ENCODE peak calls at places on chromosomes 2 and 18, in ten cellular contexts. One of them, this sample, is unnamed.

GRCh38 chr2:101644842-101645383 is 52.6 kb upstream of the MAP4K4 start:
- DNase-seq in cardiac muscle cell: no peak
- DNase-seq in SK-N-SH: no peak
- DNase-seq in body of pancreas: no peak
- DNase-seq in CD8-positive, alpha-beta T cell: no peak
- DNase-seq in BE2C: no peak
- DNase-seq in adrenal gland: no peak
- DNase-seq in mucosa of descending colon: no peak
- DNase-seq in PC-3: no peak
- DNase-seq in hepatocyte: no peak
- DNase-seq in this sample: no peak

GRCh38 chr2:39737661-39738060 is 41.4 kb downstream of the THUMPD2 start:
- DNase-seq in cardiac muscle cell: no peak
- DNase-seq in SK-N-SH: no peak
- DNase-seq in body of pancreas: no peak
- DNase-seq in CD8-positive, alpha-beta T cell: no peak
- DNase-seq in BE2C: no peak
- DNase-seq in adrenal gland: no peak
- DNase-seq in mucosa of descending colon: no peak
- DNase-seq in PC-3: peak; percentile 39
- DNase-seq in hepatocyte: peak; percentile 56
- DNase-seq in this sample: no peak

GRCh38 chr2:105636109-105636740 is 108.5 kb upstream of the NCK2 start:
- DNase-seq in cardiac muscle cell: no peak
- DNase-seq in SK-N-SH: no peak
- DNase-seq in body of pancreas: no peak
- DNase-seq in CD8-positive, alpha-beta T cell: no peak
- DNase-seq in BE2C: no peak
- DNase-seq in adrenal gland: no peak
- DNase-seq in mucosa of descending colon: no peak
- DNase-seq in PC-3: no peak
- DNase-seq in hepatocyte: no peak
- DNase-seq in this sample: no peak

GRCh38 chr2:152284398-152284797 is 50.6 kb upstream of the FMNL2 start:
- DNase-seq in cardiac muscle cell: peak; percentile 10
- DNase-seq in SK-N-SH: no peak
- DNase-seq in body of pancreas: no peak
- DNase-seq in CD8-positive, alpha-beta T cell: no peak
- DNase-seq in BE2C: no peak
- DNase-seq in adrenal gland: no peak
- DNase-seq in mucosa of descending colon: no peak
- DNase-seq in PC-3: no peak
- DNase-seq in hepatocyte: no peak
- DNase-seq in this sample: no peak

GRCh38 chr2:84486436-84487115 is 27.5 kb upstream of the SUCLG1 start:
- DNase-seq in cardiac muscle cell: no peak
- DNase-seq in SK-N-SH: no peak
- DNase-seq in body of pancreas: peak; percentile 78
- DNase-seq in CD8-positive, alpha-beta T cell: no peak
- DNase-seq in BE2C: no peak
- DNase-seq in adrenal gland: no peak
- DNase-seq in mucosa of descending colon: no peak
- DNase-seq in PC-3: peak; percentile 19
- DNase-seq in hepatocyte: peak; percentile 88
- DNase-seq in this sample: no peak

GRCh38 chr2:133382561-133382960 is 185.7 kb downstream of the NCKAP5 start:
- DNase-seq in cardiac muscle cell: no peak
- DNase-seq in SK-N-SH: no peak
- DNase-seq in body of pancreas: no peak
- DNase-seq in CD8-positive, alpha-beta T cell: no peak
- DNase-seq in BE2C: no peak
- DNase-seq in adrenal gland: no peak
- DNase-seq in mucosa of descending colon: no peak
- DNase-seq in PC-3: no peak
- DNase-seq in hepatocyte: no peak
- DNase-seq in this sample: no peak

GRCh38 chr2:216694826-216695217 is 527 bp downstream of the IGFBP5 start:
- DNase-seq in cardiac muscle cell: peak; percentile 20
- DNase-seq in SK-N-SH: no peak
- DNase-seq in body of pancreas: no peak
- DNase-seq in CD8-positive, alpha-beta T cell: no peak
- DNase-seq in BE2C: no peak
- DNase-seq in adrenal gland: no peak
- DNase-seq in mucosa of descending colon: no peak
- DNase-seq in PC-3: no peak
- DNase-seq in hepatocyte: no peak
- DNase-seq in this sample: no peak

GRCh38 chr2:219444566-219445091 is 10.0 kb downstream of the SPEG start:
- DNase-seq in cardiac muscle cell: no peak
- DNase-seq in SK-N-SH: no peak
- DNase-seq in body of pancreas: no peak
- DNase-seq in CD8-positive, alpha-beta T cell: no peak
- DNase-seq in BE2C: peak; percentile 75
- DNase-seq in adrenal gland: no peak
- DNase-seq in mucosa of descending colon: no peak
- DNase-seq in PC-3: no peak
- DNase-seq in hepatocyte: no peak
- DNase-seq in this sample: no peak

GRCh38 chr18:12335503-12335902 is 27.5 kb downstream of the TUBB6 start:
- DNase-seq in cardiac muscle cell: no peak
- DNase-seq in SK-N-SH: no peak
- DNase-seq in body of pancreas: no peak
- DNase-seq in CD8-positive, alpha-beta T cell: no peak
- DNase-seq in BE2C: no peak
- DNase-seq in adrenal gland: no peak
- DNase-seq in mucosa of descending colon: no peak
- DNase-seq in PC-3: no peak
- DNase-seq in hepatocyte: no peak
- DNase-seq in this sample: no peak

GRCh38 chr2:119402645-119403560 is 28.8 kb upstream of the TMEM37 start:
- DNase-seq in cardiac muscle cell: no peak
- DNase-seq in SK-N-SH: no peak
- DNase-seq in body of pancreas: peak; percentile 75
- DNase-seq in CD8-positive, alpha-beta T cell: no peak
- DNase-seq in BE2C: no peak
- DNase-seq in adrenal gland: peak; percentile 53
- DNase-seq in mucosa of descending colon: peak; percentile 63
- DNase-seq in PC-3: no peak
- DNase-seq in hepatocyte: peak; percentile 66
- DNase-seq in this sample: no peak

GRCh38 chr18:58299936-58300335 is 255.9 kb downstream of the NEDD4L start:
- DNase-seq in cardiac muscle cell: no peak
- DNase-seq in SK-N-SH: no peak
- DNase-seq in body of pancreas: no peak
- DNase-seq in CD8-positive, alpha-beta T cell: no peak
- DNase-seq in BE2C: no peak
- DNase-seq in adrenal gland: no peak
- DNase-seq in mucosa of descending colon: no peak
- DNase-seq in PC-3: no peak
- DNase-seq in hepatocyte: no peak
- DNase-seq in this sample: no peak

GRCh38 chr18:58300867-58301266 is 256.8 kb downstream of the NEDD4L start:
- DNase-seq in cardiac muscle cell: no peak
- DNase-seq in SK-N-SH: no peak
- DNase-seq in body of pancreas: no peak
- DNase-seq in CD8-positive, alpha-beta T cell: no peak
- DNase-seq in BE2C: no peak
- DNase-seq in adrenal gland: no peak
- DNase-seq in mucosa of descending colon: no peak
- DNase-seq in PC-3: no peak
- DNase-seq in hepatocyte: no peak
- DNase-seq in this sample: no peak

GRCh38 chr18:58297198-58297597 is 253.2 kb downstream of the NEDD4L start:
- DNase-seq in cardiac muscle cell: no peak
- DNase-seq in SK-N-SH: no peak
- DNase-seq in body of pancreas: no peak
- DNase-seq in CD8-positive, alpha-beta T cell: no peak
- DNase-seq in BE2C: no peak
- DNase-seq in adrenal gland: no peak
- DNase-seq in mucosa of descending colon: no peak
- DNase-seq in PC-3: peak; percentile 72
- DNase-seq in hepatocyte: no peak
- DNase-seq in this sample: no peak

GRCh38 chr18:58298251-58299134 is 254.5 kb downstream of the NEDD4L start:
- DNase-seq in cardiac muscle cell: no peak
- DNase-seq in SK-N-SH: no peak
- DNase-seq in body of pancreas: no peak
- DNase-seq in CD8-positive, alpha-beta T cell: no peak
- DNase-seq in BE2C: no peak
- DNase-seq in adrenal gland: no peak
- DNase-seq in mucosa of descending colon: no peak
- DNase-seq in PC-3: no peak
- DNase-seq in hepatocyte: no peak
- DNase-seq in this sample: no peak

GRCh38 chr18:58299135-58299473 is 255.1 kb downstream of the NEDD4L start:
- DNase-seq in cardiac muscle cell: no peak
- DNase-seq in SK-N-SH: no peak
- DNase-seq in body of pancreas: no peak
- DNase-seq in CD8-positive, alpha-beta T cell: no peak
- DNase-seq in BE2C: no peak
- DNase-seq in adrenal gland: no peak
- DNase-seq in mucosa of descending colon: no peak
- DNase-seq in PC-3: no peak
- DNase-seq in hepatocyte: no peak
- DNase-seq in this sample: no peak
- H3K9me3 ChIP-seq in cardiac muscle cell: no peaks in the 10 kb centered on the region
- H3K9me3 ChIP-seq in SK-N-SH: no peaks in the 10 kb centered on the region
- H3K9me3 ChIP-seq in body of pancreas: no peaks in the 10 kb centered on the region
- H3K9me3 ChIP-seq in CD8-positive, alpha-beta T cell: no peaks in the 10 kb centered on the region
- H3K9me3 ChIP-seq in BE2C: no peaks in the 10 kb centered on the region
- H3K9me3 ChIP-seq in adrenal gland: no peaks in the 10 kb centered on the region
- H3K9me3 ChIP-seq in mucosa of descending colon: no peaks in the 10 kb centered on the region
- H3K9me3 ChIP-seq in PC-3: no peaks in the 10 kb centered on the region
- H3K9me3 ChIP-seq in hepatocyte: no peaks in the 10 kb centered on the region
- H3K9me3 ChIP-seq in this sample: no peaks in the 10 kb centered on the region

GRCh38 chr2:232489516-232490220 is 2.0 kb upstream of the ECEL1 start:
- DNase-seq in cardiac muscle cell: no peak
- DNase-seq in SK-N-SH: peak; percentile 27
- DNase-seq in body of pancreas: no peak
- DNase-seq in CD8-positive, alpha-beta T cell: no peak
- DNase-seq in BE2C: no peak
- DNase-seq in adrenal gland: no peak
- DNase-seq in mucosa of descending colon: peak; percentile 5
- DNase-seq in PC-3: no peak
- DNase-seq in hepatocyte: no peak
- DNase-seq in this sample: no peak

GRCh38 chr2:232486558-232487384 is 863 bp downstream of the ECEL1 start:
- DNase-seq in cardiac muscle cell: no peak
- DNase-seq in SK-N-SH: peak; percentile 42
- DNase-seq in body of pancreas: no peak
- DNase-seq in CD8-positive, alpha-beta T cell: no peak
- DNase-seq in BE2C: peak; percentile 8
- DNase-seq in adrenal gland: no peak
- DNase-seq in mucosa of descending colon: peak; percentile 11
- DNase-seq in PC-3: no peak
- DNase-seq in hepatocyte: no peak
- DNase-seq in this sample: no peak

GRCh38 chr2:232487385-232488096 is at the start of gene ECEL1:
- DNase-seq in cardiac muscle cell: peak; percentile 55
- DNase-seq in SK-N-SH: peak; percentile 75
- DNase-seq in body of pancreas: no peak
- DNase-seq in CD8-positive, alpha-beta T cell: no peak
- DNase-seq in BE2C: no peak
- DNase-seq in adrenal gland: no peak
- DNase-seq in mucosa of descending colon: peak; percentile 18
- DNase-seq in PC-3: no peak
- DNase-seq in hepatocyte: no peak
- DNase-seq in this sample: no peak

GRCh38 chr2:232488721-232489300 is 1.2 kb upstream of the ECEL1 start:
- DNase-seq in cardiac muscle cell: no peak
- DNase-seq in SK-N-SH: peak; percentile 21
- DNase-seq in body of pancreas: no peak
- DNase-seq in CD8-positive, alpha-beta T cell: no peak
- DNase-seq in BE2C: no peak
- DNase-seq in adrenal gland: no peak
- DNase-seq in mucosa of descending colon: peak; percentile 2
- DNase-seq in PC-3: no peak
- DNase-seq in hepatocyte: no peak
- DNase-seq in this sample: no peak

DNA sequence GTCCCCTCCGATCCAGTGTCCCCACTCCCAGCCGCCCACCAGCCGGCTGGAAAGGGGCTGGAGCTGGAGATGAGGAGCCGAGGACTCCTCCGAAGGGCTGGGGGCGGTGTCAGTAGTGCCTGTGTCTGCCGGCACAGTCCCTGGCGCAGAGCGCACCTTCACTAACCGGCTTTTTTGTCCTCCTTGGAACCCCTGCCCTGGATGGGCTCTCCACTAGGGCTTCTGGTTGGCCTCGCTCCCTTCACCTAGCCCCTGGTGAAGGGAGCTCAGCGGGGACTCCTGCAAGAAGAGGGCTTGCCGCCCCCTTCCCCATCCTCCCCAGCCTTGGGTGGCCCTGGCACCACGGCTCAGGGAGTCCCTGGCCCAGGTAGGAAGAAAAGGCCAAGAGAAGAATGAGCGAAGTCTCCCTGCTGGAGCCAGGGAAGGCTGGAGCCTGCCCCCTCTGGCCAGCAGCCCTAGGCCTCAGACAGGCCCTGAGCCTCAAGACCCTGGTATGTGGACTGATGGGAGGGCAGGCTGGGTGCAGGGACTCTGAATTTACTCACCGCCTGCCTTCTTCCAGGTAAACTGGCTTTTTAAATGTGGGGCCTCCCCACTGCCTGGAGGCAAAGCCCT is 570 bp upstream of the ECEL1 start:
- DNase-seq in cardiac muscle cell: no peak
- DNase-seq in SK-N-SH: peak; percentile 43
- DNase-seq in body of pancreas: no peak
- DNase-seq in CD8-positive, alpha-beta T cell: no peak
- DNase-seq in BE2C: no peak
- DNase-seq in adrenal gland: no peak
- DNase-seq in mucosa of descending colon: peak; percentile 6
- DNase-seq in PC-3: no peak
- DNase-seq in hepatocyte: no peak
- DNase-seq in this sample: no peak
- TF ChIP-seq CTCF in cardiac muscle cell: no peak
- TF ChIP-seq CTCF in SK-N-SH: no peak
- TF ChIP-seq CTCF in body of pancreas: no peak
- TF ChIP-seq CTCF in CD8-positive, alpha-beta T cell: no peak
- TF ChIP-seq CTCF in BE2C: no peak
- TF ChIP-seq CTCF in adrenal gland: no peak
- TF ChIP-seq CTCF in mucosa of descending colon: no peak
- TF ChIP-seq CTCF in PC-3: no peak
- TF ChIP-seq CTCF in hepatocyte: no peak
- TF ChIP-seq CTCF in this sample: no peak

GRCh38 chr18:71249791-71250190 is 960.9 kb downstream of the SOCS6 start:
- DNase-seq in cardiac muscle cell: no peak
- DNase-seq in SK-N-SH: no peak
- DNase-seq in body of pancreas: no peak
- DNase-seq in CD8-positive, alpha-beta T cell: no peak
- DNase-seq in BE2C: no peak
- DNase-seq in adrenal gland: no peak
- DNase-seq in mucosa of descending colon: no peak
- DNase-seq in PC-3: no peak
- DNase-seq in hepatocyte: no peak
- DNase-seq in this sample: no peak
- H3K9me3 ChIP-seq in cardiac muscle cell: no peaks in the 10 kb centered on the region
- H3K9me3 ChIP-seq in SK-N-SH: no peaks in the 10 kb centered on the region
- H3K9me3 ChIP-seq in body of pancreas: no peaks in the 10 kb centered on the region
- H3K9me3 ChIP-seq in CD8-positive, alpha-beta T cell: no peaks in the 10 kb centered on the region
- H3K9me3 ChIP-seq in BE2C: no peaks in the 10 kb centered on the region
- H3K9me3 ChIP-seq in adrenal gland: no peaks in the 10 kb centered on the region
- H3K9me3 ChIP-seq in mucosa of descending colon: no peaks in the 10 kb centered on the region
- H3K9me3 ChIP-seq in PC-3: no peaks in the 10 kb centered on the region
- H3K9me3 ChIP-seq in hepatocyte: no peaks in the 10 kb centered on the region
- H3K9me3 ChIP-seq in this sample: no peaks in the 10 kb centered on the region

GRCh38 chr18:36095936-36096519 is 28.7 kb upstream of the RPRD1A start:
- DNase-seq in cardiac muscle cell: peak; percentile 63
- DNase-seq in SK-N-SH: peak; percentile 53
- DNase-seq in body of pancreas: no peak
- DNase-seq in CD8-positive, alpha-beta T cell: no peak
- DNase-seq in BE2C: no peak
- DNase-seq in adrenal gland: no peak
- DNase-seq in mucosa of descending colon: no peak
- DNase-seq in PC-3: peak; percentile 48
- DNase-seq in hepatocyte: peak; percentile 68
- DNase-seq in this sample: no peak
- TF ChIP-seq CTCF in cardiac muscle cell: peak; percentile 45
- TF ChIP-seq CTCF in SK-N-SH: peak; percentile 72
- TF ChIP-seq CTCF in body of pancreas: peak; percentile 34
- TF ChIP-seq CTCF in CD8-positive, alpha-beta T cell: peak; percentile 72
- TF ChIP-seq CTCF in BE2C: peak; percentile 35
- TF ChIP-seq CTCF in adrenal gland: peak; percentile 80
- TF ChIP-seq CTCF in mucosa of descending colon: no peak
- TF ChIP-seq CTCF in PC-3: peak; percentile 56
- TF ChIP-seq CTCF in hepatocyte: peak; percentile 72
- TF ChIP-seq CTCF in this sample: peak; percentile 32